ENCODE peak calls at places on chromosomes 11 and 22, in seven cellular contexts. R, Z, N, A, X, V and U are unnamed samples.

GRCh38 chr11:8717876-8718753 is 35.5 kb downstream of the RPL27A start:
- DNase-seq in X (peak), N (peak), A (peak), R (no peak), Z (no peak), V (peak), U (no peak)

GRCh38 chr22:39601180-39601535 is 30.6 kb downstream of the CACNA1I start:
- DNase-seq in N (no peak), Z (no peak), A (no peak), R (no peak), X (no peak), V (no peak), U (no peak)

GRCh38 chr22:40410272-40410671 is 39.9 kb downstream of the SGSM3 start:
- DNase-seq in Z (no peak), X (no peak), V (no peak), N (peak), R (no peak), A (no peak), U (no peak)

GRCh38 chr11:93567406-93567819 is 24.2 kb upstream of the SMCO4 start:
- DNase-seq in Z (no peak), R (no peak), X (no peak), V (peak), A (no peak), N (peak), U (no peak)

GRCh38 chr11:95698939-95699562 is 90.5 kb downstream of the FAM76B start:
- DNase-seq in V (no peak), Z (no peak), A (no peak), N (no peak), R (no peak), X (no peak), U (no peak)

GRCh38 chr11:12581923-12582322 is 92.3 kb upstream of the TEAD1 start:
- DNase-seq in X (peak), R (peak), Z (no peak), A (no peak), N (peak), V (no peak), U (no peak)

GRCh38 chr22:36027960-36028645 is 521 bp downstream of the RBFOX2 start:
- DNase-seq in A (peak), X (no peak), V (peak), R (peak), Z (peak), N (peak), U (no peak)

GRCh38 chr11:9815486-9816136 is 151.7 kb downstream of the SWAP70 start:
- DNase-seq in N (peak), A (no peak), R (peak), V (no peak), X (peak), Z (no peak), U (no peak)

GRCh38 chr11:11036185-11037161 is 178.6 kb upstream of the ZBED5 start:
- DNase-seq in V (peak), N (peak), A (peak), Z (no peak), R (peak), X (no peak), U (peak)

GRCh38 chr11:19286411-19286810 is 45.7 kb upstream of the E2F8 start:
- DNase-seq in X (no peak), Z (no peak), N (no peak), A (no peak), V (no peak), R (no peak), U (no peak)

GRCh38 chr11:73147771-73148681 is 5.9 kb upstream of the FCHSD2 start:
- DNase-seq in V (peak), X (no peak), Z (no peak), A (peak), N (no peak), R (no peak), U (no peak)

GRCh38 chr11:24239016-24239720 is 257.7 kb upstream of the LUZP2 start:
- DNase-seq in V (no peak), X (peak), N (peak), R (no peak), A (no peak), Z (no peak), U (no peak)

GRCh38 chr22:43467171-43467570 is 55.4 kb downstream of the MPPED1 start:
- DNase-seq in X (no peak), V (no peak), R (no peak), N (no peak), A (no peak), Z (no peak), U (no peak)

GRCh38 chr11:84890706-84891105 is 736.4 kb downstream of the DLG2 start:
- DNase-seq in N (no peak), V (no peak), A (no peak), Z (no peak), R (no peak), X (no peak), U (no peak)

GRCh38 chr11:64713031-64713780 is 9.8 kb downstream of the NRXN2 start:
- DNase-seq in A (no peak), Z (peak), V (peak), R (no peak), N (no peak), X (no peak), U (no peak)

GRCh38 chr11:58596621-58597020 is 17.8 kb downstream of the ZFP91 start:
- DNase-seq in Z (no peak), R (no peak), V (no peak), A (no peak), X (no peak), N (no peak), U (no peak)

GRCh38 chr11:102283088-102283487 is 34.2 kb upstream of the BIRC3 start:
- DNase-seq in X (no peak), V (no peak), Z (no peak), R (no peak), A (no peak), N (no peak), U (no peak)

GRCh38 chr22:41732096-41732772 is 32.9 kb downstream of the MEI1 start:
- DNase-seq in V (no peak), N (no peak), X (no peak), R (no peak), A (no peak), Z (no peak), U (no peak)

GRCh38 chr11:128620306-128621175 is 33.2 kb upstream of the ETS1 start:
- DNase-seq in A (no peak), X (no peak), Z (no peak), N (no peak), V (no peak), R (no peak), U (no peak)

GRCh38 chr11:6413791-6414231 is 5.1 kb downstream of the APBB1 start:
- DNase-seq in A (no peak), V (no peak), Z (no peak), X (no peak), R (no peak), N (no peak), U (peak)

GRCh38 chr11:2690261-2690575 is 9.6 kb downstream of the KCNQ1OT1 start:
- DNase-seq in N (no peak), R (no peak), X (no peak), Z (no peak), V (no peak), A (no peak), U (no peak)

GRCh38 chr22:26751217-26751616 is 93.8 kb downstream of the MIAT start:
- DNase-seq in V (no peak), N (no peak), Z (no peak), X (no peak), R (peak), A (no peak), U (no peak)

GRCh38 chr11:28058333-28058732 is 49.6 kb downstream of the KIF18A start:
- DNase-seq in R (no peak), N (no peak), A (no peak), Z (no peak), X (peak), V (no peak), U (no peak)

GRCh38 chr22:17121235-17122195 is at the start of gene TMEM121B:
- DNase-seq in A (no peak), Z (peak), N (no peak), R (no peak), V (peak), X (no peak), U (peak)

GRCh38 chr11:26201411-26201810 is 130.5 kb upstream of the ANO3 start:
- DNase-seq in Z (no peak), R (no peak), V (no peak), N (peak), A (no peak), X (peak), U (no peak)

GRCh38 chr11:10314199-10315072 is 9.6 kb downstream of the ADM start:
- DNase-seq in A (peak), R (no peak), X (no peak), V (peak), Z (no peak), N (peak), U (peak)

GRCh38 chr11:69427337-69427736 is 54.1 kb upstream of the LINC01488 start:
- DNase-seq in A (no peak), R (no peak), N (no peak), X (no peak), Z (no peak), V (no peak), U (no peak)

GRCh38 chr22:44941176-44941575 is 68.6 kb downstream of the PHF21B start:
- DNase-seq in A (no peak), V (no peak), N (no peak), X (no peak), Z (no peak), R (no peak), U (no peak)

GRCh38 chr11:13216019-13217006 is 61.3 kb upstream of the BMAL1 start:
- DNase-seq in X (peak), N (peak), Z (no peak), V (peak), A (no peak), R (peak), U (peak)

GRCh38 chr11:63747006-63747405 is 21.6 kb downstream of the ZFTA start:
- DNase-seq in V (no peak), Z (no peak), N (no peak), A (no peak), X (peak), R (no peak), U (no peak)

GRCh38 chr11:12704049-12704448 is 29.8 kb downstream of the TEAD1 start:
- DNase-seq in Z (no peak), A (no peak), R (no peak), V (no peak), X (peak), N (peak), U (no peak)

GRCh38 chr22:29975494-29975893 is 92.5 kb downstream of the MTMR3 start:
- DNase-seq in A (no peak), R (no peak), X (no peak), N (no peak), Z (no peak), V (no peak), U (no peak)

GRCh38 chr22:33327348-33327860 is 269.2 kb upstream of the SYN3 start:
- DNase-seq in V (no peak), A (no peak), N (no peak), Z (no peak), X (no peak), R (no peak), U (no peak)

GRCh38 chr11:122637538-122637937 is 18.0 kb upstream of the UBASH3B start:
- DNase-seq in V (no peak), N (no peak), Z (no peak), A (no peak), R (no peak), X (no peak), U (peak)

GRCh38 chr11:122632178-122632824 is 23.2 kb upstream of the UBASH3B start:
- DNase-seq in Z (no peak), N (no peak), A (no peak), R (no peak), X (no peak), V (no peak), U (no peak)

GRCh38 chr11:122628691-122629555 is 26.6 kb upstream of the UBASH3B start:
- DNase-seq in Z (peak), A (peak), N (peak), R (peak), X (peak), V (peak), U (peak)

GRCh38 chr11:122633219-122633829 is 22.2 kb upstream of the UBASH3B start:
- DNase-seq in V (peak), A (peak), X (no peak), R (peak), Z (no peak), N (peak), U (peak)

GRCh38 chr11:122634507-122634906 is 21.0 kb upstream of the UBASH3B start:
- DNase-seq in A (no peak), X (no peak), V (no peak), Z (no peak), N (peak), R (no peak), U (no peak)
- TF ChIP-seq CTCF in A (no peak), X (no peak), V (no peak), Z (no peak), N (no peak), R (no peak), U (no peak)

GRCh38 chr11:819129-819931 is 616 bp downstream of the PNPLA2 start:
- DNase-seq in Z (peak), R (no peak), A (peak), N (peak), V (peak), X (peak), U (peak)
- TF ChIP-seq CTCF in Z (peak), R (no peak), A (no peak), N (no peak), V (no peak), X (peak), U (peak)

GRCh38 chr11:66494935-66495334 is 14.7 kb downstream of the DPP3 start:
- DNase-seq in V (no peak), A (no peak), N (no peak), Z (no peak), R (no peak), X (no peak), U (no peak)

GRCh38 chr11:66494458-66494857 is 14.2 kb downstream of the DPP3 start:
- DNase-seq in X (no peak), A (no peak), Z (no peak), R (no peak), N (no peak), V (no peak), U (no peak)

GRCh38 chr11:66497206-66497605 is 13.2 kb upstream of the BBS1 start:
- DNase-seq in V (no peak), R (no peak), Z (no peak), A (no peak), X (no peak), N (no peak), U (no peak)

GRCh38 chr11:66493124-66493523 is 12.9 kb downstream of the DPP3 start:
- DNase-seq in X (no peak), V (no peak), Z (no peak), R (no peak), A (no peak), N (no peak), U (no peak)

GRCh38 chr11:66495401-66495844 is 15.0 kb upstream of the BBS1 start:
- DNase-seq in X (no peak), R (no peak), V (no peak), Z (no peak), A (no peak), N (peak), U (peak)
- TF ChIP-seq CTCF in X (no peak), R (no peak), V (no peak), Z (peak), A (no peak), N (peak), U (peak)

DNA sequence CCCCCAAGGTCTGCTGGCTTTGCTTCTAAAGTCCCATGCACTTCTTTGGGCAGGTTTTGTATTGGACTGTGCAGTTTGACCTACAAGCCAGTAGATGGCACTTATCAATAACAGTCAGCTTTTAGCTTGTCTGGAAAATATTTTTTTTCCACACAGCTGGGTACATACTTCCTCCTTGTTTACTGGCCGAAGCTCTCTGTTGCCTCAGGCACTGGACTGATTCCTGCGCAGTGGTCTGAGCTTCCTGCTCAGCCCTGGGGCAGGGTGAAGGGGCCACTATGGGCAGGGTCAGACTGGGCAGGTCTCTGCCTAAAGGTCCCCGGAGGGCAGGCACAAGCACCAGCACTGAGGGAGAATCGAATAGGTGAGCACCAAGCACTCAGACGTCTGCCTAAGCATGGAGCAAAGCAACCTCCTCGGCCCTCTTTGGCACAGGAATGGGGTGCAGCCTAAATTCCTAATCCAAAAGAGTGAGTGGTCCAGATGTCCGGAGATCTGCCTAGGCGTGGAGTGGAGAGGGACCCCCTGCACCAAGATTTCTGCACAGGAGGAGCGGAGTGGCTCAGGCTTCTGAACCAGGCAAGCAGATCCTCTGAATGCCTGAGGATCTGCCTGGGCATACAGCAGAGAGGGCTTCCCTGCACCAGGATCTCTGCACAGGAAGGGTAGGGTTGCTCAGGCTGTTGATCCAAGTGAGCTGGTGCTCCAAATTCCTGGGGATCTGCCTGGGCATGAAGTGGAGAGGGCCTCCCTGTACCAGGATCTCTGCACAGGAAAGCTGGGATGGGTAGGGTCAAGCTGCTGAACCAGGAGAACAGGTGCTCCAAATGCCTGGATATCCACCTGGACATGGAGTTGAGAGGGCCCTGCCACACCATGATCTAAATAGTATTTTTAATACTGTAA is 105.9 kb upstream of the C11orf58 start:
- DNase-seq in R (no peak), A (no peak), V (no peak), X (no peak), Z (no peak), N (peak), U (no peak)
- TF ChIP-seq CTCF in R (peak), A (no peak), V (no peak), X (peak), Z (peak), N (peak), U (no peak)

DNA sequence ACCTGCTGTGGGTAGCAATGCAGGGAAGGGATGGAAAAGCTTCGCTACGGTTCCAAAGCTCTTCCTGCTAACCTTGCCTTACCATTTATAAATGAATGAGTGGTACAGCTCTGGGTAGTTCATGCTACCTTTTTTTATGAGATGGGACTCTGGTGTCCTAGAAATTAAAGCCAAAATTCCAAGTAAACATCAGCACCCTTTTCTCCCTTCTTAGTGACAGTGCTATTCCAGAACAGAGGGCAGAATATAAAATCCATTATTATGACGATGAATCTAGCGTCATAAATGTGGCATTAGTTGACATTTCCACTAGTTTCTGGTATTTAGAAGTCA is 447 bp upstream of the SVIP start:
- DNase-seq in A (no peak), R (no peak), Z (no peak), N (no peak), X (no peak), V (no peak), U (no peak)
- TF ChIP-seq CTCF in A (no peak), R (no peak), Z (no peak), N (no peak), X (no peak), V (no peak), U (no peak)

GRCh38 chr11:34415538-34415937 is 23.2 kb upstream of the CAT start:
- DNase-seq in R (no peak), Z (no peak), N (no peak), A (no peak), V (no peak), X (no peak), U (no peak)

GRCh38 chr11:34416088-34416487 is 22.6 kb upstream of the CAT start:
- DNase-seq in Z (no peak), V (no peak), A (no peak), N (no peak), R (no peak), X (no peak), U (no peak)

GRCh38 chr11:34416746-34417145 is 22.0 kb upstream of the CAT start:
- DNase-seq in Z (no peak), A (no peak), V (no peak), N (no peak), X (no peak), R (no peak), U (no peak)

GRCh38 chr11:34419158-34419557 is 19.6 kb upstream of the CAT start:
- DNase-seq in R (no peak), X (no peak), V (no peak), Z (no peak), N (no peak), A (no peak), U (no peak)

DNA sequence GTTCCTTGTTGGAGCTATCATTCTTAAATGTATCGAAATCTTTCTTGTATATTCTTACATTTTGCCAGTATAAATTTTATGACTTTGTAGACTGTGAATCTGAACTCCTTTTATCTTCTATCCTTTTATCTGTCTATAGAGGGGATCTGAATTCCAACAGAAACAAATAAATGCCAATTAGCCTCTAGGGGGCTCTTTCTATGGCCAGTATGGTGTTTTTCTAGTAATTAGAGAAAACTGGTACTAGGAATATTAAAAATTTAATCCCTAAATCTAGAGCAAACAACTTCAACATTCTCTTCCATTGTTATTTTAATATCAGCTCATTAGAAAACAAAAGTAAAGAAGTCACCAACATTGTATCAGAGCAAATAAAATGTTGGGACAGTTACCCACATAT is 21.5 kb upstream of the CAT start:
- DNase-seq in V (no peak), Z (no peak), X (no peak), R (no peak), N (no peak), A (no peak), U (no peak)
- TF ChIP-seq CTCF in V (peak), Z (no peak), X (peak), R (no peak), N (peak), A (no peak), U (no peak)

GRCh38 chr22:47213571-47214230 is 451.3 kb downstream of the TBC1D22A start:
- DNase-seq in X (no peak), A (peak), V (no peak), N (peak), R (peak), Z (peak), U (peak)
- TF ChIP-seq CTCF in X (peak), A (peak), V (peak), N (peak), R (peak), Z (no peak), U (peak)

GRCh38 chr11:134572741-134573675 is 161.0 kb upstream of the B3GAT1 start:
- DNase-seq in Z (no peak), R (no peak), A (peak), X (no peak), V (no peak), N (no peak), U (no peak)

GRCh38 chr11:134575504-134576230 is 163.6 kb upstream of the B3GAT1 start:
- DNase-seq in N (no peak), R (no peak), V (no peak), Z (no peak), A (peak), X (no peak), U (no peak)

GRCh38 chr11:134574947-134575346 is 162.9 kb upstream of the B3GAT1 start:
- DNase-seq in A (no peak), N (no peak), V (no peak), Z (no peak), R (no peak), X (no peak), U (no peak)

GRCh38 chr11:134574425-134574824 is 162.4 kb upstream of the B3GAT1 start:
- DNase-seq in R (no peak), Z (no peak), N (no peak), A (no peak), X (no peak), V (no peak), U (no peak)

GRCh38 chr11:134573857-134574256 is 161.8 kb upstream of the B3GAT1 start:
- DNase-seq in A (no peak), X (no peak), V (no peak), R (no peak), N (no peak), Z (no peak), U (no peak)
- TF ChIP-seq CTCF in A (no peak), X (no peak), V (no peak), R (no peak), N (no peak), Z (no peak), U (no peak)

GRCh38 chr11:121119444-121119843 is 18.4 kb downstream of the TECTA start:
- DNase-seq in X (no peak), Z (no peak), R (no peak), N (peak), A (no peak), V (no peak), U (no peak)
- TF ChIP-seq CTCF in X (no peak), Z (peak), R (no peak), N (peak), A (no peak), V (no peak), U (no peak)